ENCODE peak calls at places on chromosome 6, in eight cellular contexts. P, E, M, Y, B, N, U and T are unnamed samples.

GRCh38 chr6:96153775-96154174 is 138.0 kb downstream of the FUT9 start:
- DNase-seq in U (no peak), M (no peak), Y (no peak), E (no peak), P (no peak), B (no peak), N (no peak), T (no peak)

GRCh38 chr6:117561128-117561527 is 41.2 kb downstream of the GOPC start:
- DNase-seq in Y (no peak), U (no peak), B (no peak), N (peak), P (no peak), M (no peak), E (no peak), T (no peak)

GRCh38 chr6:109671721-109672120 is 19.3 kb downstream of the AK9 start:
- DNase-seq in Y (no peak), E (no peak), P (no peak), U (no peak), M (no peak), B (no peak), N (peak), T (no peak)

GRCh38 chr6:87806635-87807034 is 104.6 kb upstream of the AKIRIN2 start:
- DNase-seq in P (no peak), U (no peak), E (no peak), M (no peak), Y (no peak), B (no peak), N (no peak), T (no peak)

GRCh38 chr6:53250761-53251672 is 97.7 kb downstream of the ELOVL5 start:
- DNase-seq in N (peak), U (no peak), Y (no peak), E (no peak), P (peak), M (no peak), B (no peak), T (no peak)

GRCh38 chr6:124463271-124463670 is 499.0 kb upstream of the RNF217 start:
- DNase-seq in Y (no peak), N (no peak), B (no peak), P (no peak), E (no peak), U (no peak), M (no peak), T (no peak)

GRCh38 chr6:134676307-134677281 is 273.3 kb downstream of the ALDH8A1 start:
- DNase-seq in U (peak), B (no peak), M (no peak), N (peak), Y (no peak), P (no peak), E (no peak), T (no peak)

GRCh38 chr6:53020005-53020744 is 25.1 kb upstream of the GSTA4 start:
- DNase-seq in E (no peak), P (no peak), U (no peak), N (peak), M (no peak), B (no peak), Y (no peak), T (no peak)

GRCh38 chr6:137237413-137238170 is 18.4 kb upstream of the IFNGR1 start:
- DNase-seq in Y (no peak), M (no peak), P (peak), N (peak), E (no peak), U (no peak), B (no peak), T (no peak)

GRCh38 chr6:167559675-167560479 is 235.0 kb downstream of the TTLL2 start:
- DNase-seq in M (no peak), P (no peak), N (no peak), Y (no peak), B (no peak), E (no peak), U (no peak), T (peak)

GRCh38 chr6:37314803-37315515 is 38.8 kb upstream of the RNF8 start:
- DNase-seq in P (no peak), M (no peak), N (peak), U (no peak), E (peak), B (no peak), Y (no peak), T (no peak)

GRCh38 chr6:12049165-12049564 is 37.1 kb downstream of the HIVEP1 start:
- DNase-seq in N (no peak), E (no peak), U (no peak), B (no peak), Y (no peak), M (no peak), P (no peak), T (no peak)

GRCh38 chr6:25017932-25018581 is 82.3 kb upstream of the RIPOR2 start:
- DNase-seq in B (peak), E (peak), N (peak), P (no peak), M (peak), Y (peak), U (no peak), T (no peak)